ENCODE peak calls at places on chromosomes 3 and 15, in nine cellular contexts. One of them, this sample, is unnamed.

GRCh38 chr15:99248000-99248727 is 1.2 kb downstream of the TTC23 start:
- DNase-seq in cardiac fibroblast: no peak
- DNase-seq in glutamatergic neuron: no peak
- DNase-seq in body of pancreas: no peak
- DNase-seq in B cell: no peak
- DNase-seq in ovary: no peak
- DNase-seq in fibroblast of mammary gland: no peak
- DNase-seq in astrocyte of the spinal cord: no peak
- DNase-seq in NB4: peak; percentile 52
- DNase-seq in this sample: no peak

GRCh38 chr15:90099868-90100854 is 2.1 kb downstream of the IDH2 start:
- DNase-seq in ovary: peak; percentile 38
- DNase-seq in body of pancreas: peak; percentile 86
- DNase-seq in B cell: no peak
- DNase-seq in astrocyte of the spinal cord: peak; percentile 61
- DNase-seq in fibroblast of mammary gland: peak; percentile 49
- DNase-seq in glutamatergic neuron: no peak
- DNase-seq in cardiac fibroblast: peak; percentile 69
- DNase-seq in NB4: peak; percentile 68
- DNase-seq in this sample: peak; percentile 27

GRCh38 chr3:111541911-111542483 is at the start of gene CD96:
- DNase-seq in body of pancreas: peak; percentile 14
- DNase-seq in B cell: no peak
- DNase-seq in NB4: no peak
- DNase-seq in glutamatergic neuron: no peak
- DNase-seq in cardiac fibroblast: peak; percentile 61
- DNase-seq in ovary: no peak
- DNase-seq in fibroblast of mammary gland: peak; percentile 31
- DNase-seq in astrocyte of the spinal cord: peak; percentile 26
- DNase-seq in this sample: peak; percentile 83

GRCh38 chr15:73826711-73827243 is 46.6 kb upstream of the TBC1D21 start:
- DNase-seq in cardiac fibroblast: no peak
- DNase-seq in body of pancreas: no peak
- DNase-seq in glutamatergic neuron: no peak
- DNase-seq in NB4: no peak
- DNase-seq in ovary: no peak
- DNase-seq in fibroblast of mammary gland: no peak
- DNase-seq in astrocyte of the spinal cord: no peak
- DNase-seq in B cell: no peak
- DNase-seq in this sample: no peak

GRCh38 chr3:49882182-49882581 is 12.5 kb upstream of the CAMKV start:
- DNase-seq in NB4: peak; percentile 85
- DNase-seq in B cell: no peak
- DNase-seq in ovary: peak; percentile 38
- DNase-seq in cardiac fibroblast: peak; percentile 11
- DNase-seq in astrocyte of the spinal cord: no peak
- DNase-seq in body of pancreas: no peak
- DNase-seq in fibroblast of mammary gland: peak; percentile 5
- DNase-seq in glutamatergic neuron: no peak
- DNase-seq in this sample: no peak

GRCh38 chr15:67241132-67241855 is 13.2 kb downstream of the AAGAB start:
- DNase-seq in glutamatergic neuron: no peak
- DNase-seq in body of pancreas: no peak
- DNase-seq in cardiac fibroblast: no peak
- DNase-seq in fibroblast of mammary gland: no peak
- DNase-seq in B cell: no peak
- DNase-seq in astrocyte of the spinal cord: no peak
- DNase-seq in NB4: no peak
- DNase-seq in ovary: no peak
- DNase-seq in this sample: no peak

GRCh38 chr3:71101014-71101413 is 482.5 kb downstream of the FOXP1 start:
- DNase-seq in glutamatergic neuron: no peak
- DNase-seq in NB4: no peak
- DNase-seq in fibroblast of mammary gland: peak; percentile 85
- DNase-seq in astrocyte of the spinal cord: peak; percentile 62
- DNase-seq in ovary: no peak
- DNase-seq in B cell: no peak
- DNase-seq in cardiac fibroblast: no peak
- DNase-seq in body of pancreas: no peak
- DNase-seq in this sample: no peak

GRCh38 chr15:29571728-29572454 is 250.4 kb downstream of the TJP1 start:
- DNase-seq in glutamatergic neuron: no peak
- DNase-seq in ovary: no peak
- DNase-seq in body of pancreas: peak; percentile 35
- DNase-seq in astrocyte of the spinal cord: peak; percentile 35
- DNase-seq in B cell: no peak
- DNase-seq in cardiac fibroblast: peak; percentile 23
- DNase-seq in NB4: no peak
- DNase-seq in fibroblast of mammary gland: no peak
- DNase-seq in this sample: no peak

GRCh38 chr3:65619391-65620298 is 419.1 kb downstream of the MAGI1 start:
- DNase-seq in astrocyte of the spinal cord: peak; percentile 50
- DNase-seq in cardiac fibroblast: peak; percentile 16
- DNase-seq in B cell: no peak
- DNase-seq in glutamatergic neuron: no peak
- DNase-seq in NB4: no peak
- DNase-seq in fibroblast of mammary gland: no peak
- DNase-seq in ovary: no peak
- DNase-seq in body of pancreas: no peak
- DNase-seq in this sample: no peak

GRCh38 chr15:98713585-98714001 is 65.3 kb downstream of the IGF1R start:
- DNase-seq in astrocyte of the spinal cord: no peak
- DNase-seq in B cell: no peak
- DNase-seq in body of pancreas: no peak
- DNase-seq in fibroblast of mammary gland: peak; percentile 8
- DNase-seq in NB4: no peak
- DNase-seq in cardiac fibroblast: no peak
- DNase-seq in glutamatergic neuron: no peak
- DNase-seq in ovary: no peak
- DNase-seq in this sample: no peak

GRCh38 chr3:11567516-11568467 is 75.9 kb downstream of the VGLL4 start:
- DNase-seq in astrocyte of the spinal cord: peak; percentile 83
- DNase-seq in glutamatergic neuron: no peak
- DNase-seq in fibroblast of mammary gland: peak; percentile 93
- DNase-seq in body of pancreas: no peak
- DNase-seq in cardiac fibroblast: peak; percentile 77
- DNase-seq in ovary: no peak
- DNase-seq in NB4: no peak
- DNase-seq in B cell: no peak
- DNase-seq in this sample: no peak

GRCh38 chr3:137809523-137809922 is 45.4 kb downstream of the SOX14 start:
- DNase-seq in glutamatergic neuron: no peak
- DNase-seq in B cell: no peak
- DNase-seq in NB4: no peak
- DNase-seq in astrocyte of the spinal cord: no peak
- DNase-seq in cardiac fibroblast: no peak
- DNase-seq in fibroblast of mammary gland: no peak
- DNase-seq in ovary: no peak
- DNase-seq in body of pancreas: no peak
- DNase-seq in this sample: no peak

GRCh38 chr15:68818088-68818670 is 2.5 kb downstream of the ANP32A start:
- DNase-seq in glutamatergic neuron: peak; percentile 72
- DNase-seq in ovary: peak; percentile 67
- DNase-seq in fibroblast of mammary gland: peak; percentile 56
- DNase-seq in astrocyte of the spinal cord: peak; percentile 73
- DNase-seq in NB4: peak; percentile 93
- DNase-seq in B cell: peak; percentile 79
- DNase-seq in body of pancreas: peak; percentile 67
- DNase-seq in cardiac fibroblast: peak; percentile 80
- DNase-seq in this sample: peak; percentile 84

GRCh38 chr15:43881944-43882343 is 55.1 kb downstream of the WDR76 start:
- DNase-seq in glutamatergic neuron: no peak
- DNase-seq in astrocyte of the spinal cord: no peak
- DNase-seq in B cell: no peak
- DNase-seq in ovary: no peak
- DNase-seq in fibroblast of mammary gland: no peak
- DNase-seq in NB4: no peak
- DNase-seq in body of pancreas: no peak
- DNase-seq in cardiac fibroblast: no peak
- DNase-seq in this sample: no peak

GRCh38 chr15:62391565-62392262 is 226.6 kb upstream of the C2CD4B start:
- DNase-seq in cardiac fibroblast: peak; percentile 65
- DNase-seq in B cell: peak; percentile 55
- DNase-seq in astrocyte of the spinal cord: peak; percentile 54
- DNase-seq in body of pancreas: peak; percentile 43
- DNase-seq in fibroblast of mammary gland: peak; percentile 45
- DNase-seq in ovary: peak; percentile 42
- DNase-seq in NB4: peak; percentile 37
- DNase-seq in glutamatergic neuron: peak; percentile 61
- DNase-seq in this sample: peak; percentile 20

GRCh38 chr3:22542311-22542710 is 660.8 kb upstream of the UBE2E2 start:
- DNase-seq in cardiac fibroblast: peak; percentile 1
- DNase-seq in fibroblast of mammary gland: peak; percentile 56
- DNase-seq in glutamatergic neuron: no peak
- DNase-seq in ovary: no peak
- DNase-seq in body of pancreas: no peak
- DNase-seq in astrocyte of the spinal cord: peak; percentile 3
- DNase-seq in B cell: no peak
- DNase-seq in NB4: no peak
- DNase-seq in this sample: no peak

GRCh38 chr15:88661766-88662556 is 23.1 kb downstream of the ISG20 start:
- DNase-seq in fibroblast of mammary gland: no peak
- DNase-seq in astrocyte of the spinal cord: no peak
- DNase-seq in ovary: no peak
- DNase-seq in cardiac fibroblast: no peak
- DNase-seq in B cell: no peak
- DNase-seq in body of pancreas: peak; percentile 61
- DNase-seq in NB4: no peak
- DNase-seq in glutamatergic neuron: no peak
- DNase-seq in this sample: no peak

GRCh38 chr3:99313481-99313880 is 324.9 kb upstream of the COL8A1 start:
- DNase-seq in body of pancreas: no peak
- DNase-seq in astrocyte of the spinal cord: peak; percentile 73
- DNase-seq in glutamatergic neuron: no peak
- DNase-seq in B cell: no peak
- DNase-seq in ovary: no peak
- DNase-seq in NB4: no peak
- DNase-seq in cardiac fibroblast: peak; percentile 39
- DNase-seq in fibroblast of mammary gland: peak; percentile 54
- DNase-seq in this sample: no peak
- TF ChIP-seq CTCF in body of pancreas: no peak
- TF ChIP-seq CTCF in astrocyte of the spinal cord: no peak
- TF ChIP-seq CTCF in glutamatergic neuron: no peak
- TF ChIP-seq CTCF in B cell: no peak
- TF ChIP-seq CTCF in ovary: no peak
- TF ChIP-seq CTCF in NB4: no peak
- TF ChIP-seq CTCF in cardiac fibroblast: no peak
- TF ChIP-seq CTCF in fibroblast of mammary gland: no peak
- TF ChIP-seq CTCF in this sample: no peak

GRCh38 chr3:56988874-56989433 is 71.5 kb upstream of the SPATA12 start:
- DNase-seq in ovary: peak; percentile 84
- DNase-seq in fibroblast of mammary gland: peak; percentile 79
- DNase-seq in cardiac fibroblast: peak; percentile 93
- DNase-seq in B cell: peak; percentile 53
- DNase-seq in NB4: peak; percentile 75
- DNase-seq in body of pancreas: peak; percentile 87
- DNase-seq in glutamatergic neuron: peak; percentile 80
- DNase-seq in astrocyte of the spinal cord: peak; percentile 78
- DNase-seq in this sample: peak; percentile 76

GRCh38 chr3:56985460-56986327 is 74.8 kb upstream of the SPATA12 start:
- DNase-seq in fibroblast of mammary gland: peak; percentile 74
- DNase-seq in B cell: no peak
- DNase-seq in cardiac fibroblast: peak; percentile 50
- DNase-seq in glutamatergic neuron: no peak
- DNase-seq in NB4: peak; percentile 62
- DNase-seq in ovary: no peak
- DNase-seq in body of pancreas: no peak
- DNase-seq in astrocyte of the spinal cord: peak; percentile 50
- DNase-seq in this sample: peak; percentile 49

GRCh38 chr3:56986347-56986746 is 74.1 kb upstream of the SPATA12 start:
- DNase-seq in cardiac fibroblast: no peak
- DNase-seq in glutamatergic neuron: no peak
- DNase-seq in NB4: no peak
- DNase-seq in fibroblast of mammary gland: peak; percentile 8
- DNase-seq in B cell: no peak
- DNase-seq in ovary: no peak
- DNase-seq in astrocyte of the spinal cord: no peak
- DNase-seq in body of pancreas: no peak
- DNase-seq in this sample: no peak

GRCh38 chr3:56988458-56988857 is 72.0 kb upstream of the SPATA12 start:
- DNase-seq in ovary: no peak
- DNase-seq in astrocyte of the spinal cord: no peak
- DNase-seq in fibroblast of mammary gland: no peak
- DNase-seq in NB4: no peak
- DNase-seq in glutamatergic neuron: no peak
- DNase-seq in body of pancreas: no peak
- DNase-seq in cardiac fibroblast: no peak
- DNase-seq in B cell: no peak
- DNase-seq in this sample: no peak

DNA sequence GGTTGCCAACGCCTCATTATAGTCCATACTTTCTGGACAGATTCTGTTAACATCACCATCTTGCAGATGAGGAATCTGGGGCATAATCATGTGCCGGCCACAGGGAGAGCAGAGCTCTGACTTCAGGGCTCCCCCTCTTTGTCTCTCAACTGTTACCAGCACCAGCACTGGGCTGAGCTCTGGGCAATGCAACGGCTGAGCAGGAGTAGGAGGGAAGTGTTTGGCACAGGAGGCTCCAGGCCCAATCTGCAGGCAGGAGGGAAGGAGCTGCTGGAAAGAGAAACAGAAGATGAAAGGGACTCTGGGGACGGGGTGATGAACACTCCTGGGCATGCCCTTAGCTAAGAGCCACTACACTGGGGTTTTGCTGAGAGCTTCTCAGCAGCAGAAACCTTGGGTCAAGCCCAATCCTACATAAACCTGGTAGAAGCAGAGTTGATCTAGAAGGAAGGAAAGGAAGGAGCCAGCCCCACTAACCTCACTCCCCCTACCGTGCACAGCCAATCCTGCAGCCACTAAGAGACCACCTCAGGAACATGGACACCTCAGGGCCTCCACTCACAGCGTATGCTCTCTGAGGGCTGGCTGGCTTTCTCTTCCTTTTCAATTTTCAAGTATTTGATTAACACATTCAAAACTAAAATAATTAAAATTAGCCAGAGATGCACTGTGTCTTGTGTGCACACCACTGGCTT is 73.1 kb upstream of the SPATA12 start:
- DNase-seq in NB4: peak; percentile 18
- DNase-seq in B cell: no peak
- DNase-seq in astrocyte of the spinal cord: no peak
- DNase-seq in glutamatergic neuron: peak; percentile 36
- DNase-seq in ovary: no peak
- DNase-seq in cardiac fibroblast: peak; percentile 42
- DNase-seq in fibroblast of mammary gland: peak; percentile 10
- DNase-seq in body of pancreas: no peak
- DNase-seq in this sample: no peak
- TF ChIP-seq CTCF in NB4: no peak
- TF ChIP-seq CTCF in B cell: peak; percentile 18
- TF ChIP-seq CTCF in astrocyte of the spinal cord: peak; percentile 45
- TF ChIP-seq CTCF in glutamatergic neuron: no peak
- TF ChIP-seq CTCF in ovary: no peak
- TF ChIP-seq CTCF in cardiac fibroblast: peak; percentile 56
- TF ChIP-seq CTCF in fibroblast of mammary gland: peak; percentile 25
- TF ChIP-seq CTCF in body of pancreas: no peak
- TF ChIP-seq CTCF in this sample: peak; percentile 10

GRCh38 chr3:125163739-125164601 is 48.6 kb downstream of the SLC12A8 start:
- DNase-seq in fibroblast of mammary gland: peak; percentile 39
- DNase-seq in ovary: no peak
- DNase-seq in NB4: peak; percentile 51
- DNase-seq in cardiac fibroblast: peak; percentile 61
- DNase-seq in glutamatergic neuron: no peak
- DNase-seq in astrocyte of the spinal cord: no peak
- DNase-seq in B cell: no peak
- DNase-seq in body of pancreas: no peak
- DNase-seq in this sample: no peak
- TF ChIP-seq CTCF in fibroblast of mammary gland: peak; percentile 33
- TF ChIP-seq CTCF in ovary: no peak
- TF ChIP-seq CTCF in NB4: no peak
- TF ChIP-seq CTCF in cardiac fibroblast: peak; percentile 42
- TF ChIP-seq CTCF in glutamatergic neuron: no peak
- TF ChIP-seq CTCF in astrocyte of the spinal cord: peak; percentile 47
- TF ChIP-seq CTCF in B cell: no peak
- TF ChIP-seq CTCF in body of pancreas: no peak
- TF ChIP-seq CTCF in this sample: no peak

GRCh38 chr3:119352863-119353527 is 58.8 kb downstream of the ARHGAP31 start:
- DNase-seq in ovary: no peak
- DNase-seq in astrocyte of the spinal cord: peak; percentile 68
- DNase-seq in cardiac fibroblast: peak; percentile 87
- DNase-seq in B cell: no peak
- DNase-seq in body of pancreas: no peak
- DNase-seq in NB4: peak; percentile 69
- DNase-seq in glutamatergic neuron: no peak
- DNase-seq in fibroblast of mammary gland: peak; percentile 69
- DNase-seq in this sample: no peak
- TF ChIP-seq CTCF in ovary: peak; percentile 57
- TF ChIP-seq CTCF in astrocyte of the spinal cord: peak; percentile 35
- TF ChIP-seq CTCF in cardiac fibroblast: peak; percentile 44
- TF ChIP-seq CTCF in B cell: peak; percentile 61
- TF ChIP-seq CTCF in body of pancreas: peak; percentile 36
- TF ChIP-seq CTCF in NB4: peak; percentile 29
- TF ChIP-seq CTCF in glutamatergic neuron: no peak
- TF ChIP-seq CTCF in fibroblast of mammary gland: peak; percentile 47
- TF ChIP-seq CTCF in this sample: peak; percentile 44